ENCODE peak calls at places on chromosomes 4 and X, in eight cellular contexts. B, J, M, D, Z, W, I and C are unnamed samples.

GRCh38 chrX:118756111-118756510 is 28.7 kb downstream of the IL13RA1 start:
- DNase-seq in W (no peak), I (no peak), D (no peak), J (no peak), M (no peak), Z (no peak), B (no peak), C (no peak)

GRCh38 chr4:95204873-95205272 is 343.9 kb downstream of the UNC5C start:
- DNase-seq in B (no peak), J (no peak), M (no peak), D (no peak), W (no peak), I (no peak), Z (no peak), C (no peak)

GRCh38 chrX:48751343-48751742 is 10.2 kb upstream of the GLOD5 start:
- DNase-seq in Z (no peak), W (no peak), I (no peak), M (no peak), J (no peak), D (no peak), B (no peak), C (peak; percentile 7)

GRCh38 chr4:175412161-175412560 is 399.9 kb downstream of the GPM6A start:
- DNase-seq in Z (no peak), J (no peak), W (peak; percentile 71), B (no peak), I (no peak), D (no peak), M (no peak), C (no peak)

GRCh38 chr4:151359576-151359975 is 34.2 kb upstream of the SH3D19 start:
- DNase-seq in D (no peak), W (no peak), J (no peak), I (no peak), Z (no peak), B (no peak), M (no peak), C (no peak)

GRCh38 chr4:24321151-24321550 is 263.2 kb downstream of the DHX15 start:
- DNase-seq in M (no peak), D (no peak), I (no peak), J (no peak), B (peak; percentile 56), W (peak; percentile 52), Z (no peak), C (no peak)

GRCh38 chrX:45172890-45173289 is 27.8 kb downstream of the DIPK2B start:
- DNase-seq in B (peak; percentile 58), M (no peak), W (peak; percentile 16), I (no peak), J (no peak), D (no peak), Z (no peak), C (no peak)

GRCh38 chr4:99815597-99816011 is 1.0 kb upstream of the DAPP1 start:
- DNase-seq in M (peak; percentile 75), J (no peak), D (no peak), B (no peak), W (no peak), Z (peak; percentile 76), I (no peak), C (peak; percentile 26)

GRCh38 chr4:77072195-77072753 is 3.5 kb downstream of the CCNI start:
- DNase-seq in Z (peak; percentile 49), J (no peak), I (no peak), W (no peak), B (no peak), M (peak; percentile 36), D (no peak), C (peak; percentile 60)

GRCh38 chr4:107034091-107034698 is 1.9 kb downstream of the DKK2 start:
- DNase-seq in W (no peak), Z (no peak), I (peak; percentile 60), D (no peak), J (peak; percentile 71), M (peak; percentile 28), B (peak; percentile 50), C (peak; percentile 16)

GRCh38 chr4:99828477-99828876 is 11.8 kb downstream of the DAPP1 start:
- DNase-seq in I (no peak), J (no peak), B (no peak), M (no peak), D (no peak), Z (no peak), W (no peak), C (no peak)

GRCh38 chr4:177367336-177367735 is 57.7 kb downstream of the NEIL3 start:
- DNase-seq in J (no peak), B (no peak), Z (no peak), W (peak; percentile 13), I (no peak), M (no peak), D (no peak), C (peak; percentile 20)

GRCh38 chrX:19063030-19063429 is 59.2 kb downstream of the ADGRG2 start:
- DNase-seq in M (no peak), D (no peak), W (no peak), J (no peak), B (no peak), Z (no peak), I (no peak), C (no peak)

GRCh38 chrX:1261285-1261684 is 7.3 kb upstream of the CSF2RA start:
- DNase-seq in M (no peak), B (no peak), I (no peak), J (no peak), W (no peak), Z (no peak), D (no peak), C (no peak)

GRCh38 chr4:152257601-152258066 is 278.3 kb downstream of the FBXW7 start:
- DNase-seq in J (no peak), B (no peak), D (no peak), Z (no peak), M (no peak), W (no peak), I (no peak), C (no peak)

GRCh38 chr4:129335263-129335662 is 239.3 kb downstream of the C4orf33 start:
- DNase-seq in J (no peak), M (no peak), D (no peak), B (no peak), I (no peak), Z (no peak), W (no peak), C (no peak)

GRCh38 chr4:165016971-165017370 is 14.8 kb upstream of the TRIM60 start:
- DNase-seq in Z (no peak), J (peak; percentile 9), I (no peak), B (no peak), M (no peak), W (no peak), D (no peak), C (no peak)

GRCh38 chrX:40244980-40245379 is 147.2 kb upstream of the BCOR start:
- DNase-seq in Z (no peak), W (no peak), M (no peak), I (no peak), J (no peak), D (no peak), B (peak; percentile 23), C (peak; percentile 12)

GRCh38 chrX:79259073-79259689 is 108.0 kb downstream of the ITM2A start:
- DNase-seq in J (no peak), I (no peak), W (no peak), Z (no peak), D (peak; percentile 18), B (no peak), M (no peak), C (peak; percentile 70)

GRCh38 chrX:136823175-136823574 is 42.4 kb upstream of the ARHGEF6 start:
- DNase-seq in Z (no peak), J (no peak), I (no peak), M (no peak), D (no peak), W (no peak), B (peak; percentile 10), C (no peak)

GRCh38 chrX:112058766-112059165 is 23.8 kb downstream of the TRPC5 start:
- DNase-seq in W (no peak), J (no peak), B (no peak), Z (no peak), I (no peak), M (no peak), D (no peak), C (no peak)

GRCh38 chrX:57565198-57565597 is 26.6 kb upstream of the ZXDB start:
- DNase-seq in I (no peak), Z (no peak), D (no peak), W (no peak), M (no peak), J (no peak), B (no peak), C (no peak)

GRCh38 chr4:184265566-184266351 is 48.1 kb upstream of the ENPP6 start:
- DNase-seq in W (no peak), B (peak; percentile 9), I (peak; percentile 58), Z (no peak), D (peak; percentile 44), J (no peak), M (no peak), C (no peak)

GRCh38 chr4:61541474-61541873 is 341.3 kb downstream of the ADGRL3 start:
- DNase-seq in B (no peak), I (no peak), Z (no peak), D (no peak), M (no peak), W (no peak), J (no peak), C (no peak)
- TF ChIP-seq CTCF in B (no peak), I (no peak), Z (no peak), D (no peak), M (no peak), W (no peak), J (no peak), C (no peak)

GRCh38 chrX:72301781-72302180 is 3.9 kb downstream of the CITED1 start:
- DNase-seq in D (no peak), J (no peak), W (no peak), B (no peak), I (no peak), M (no peak), Z (no peak), C (no peak)

GRCh38 chrX:72295745-72296144 is 10.0 kb downstream of the CITED1 start:
- DNase-seq in M (no peak), B (no peak), I (no peak), D (no peak), J (no peak), W (no peak), Z (no peak), C (no peak)

GRCh38 chrX:72296991-72297390 is 8.7 kb downstream of the CITED1 start:
- DNase-seq in Z (no peak), J (no peak), B (no peak), M (no peak), W (no peak), D (no peak), I (no peak), C (no peak)

GRCh38 chrX:72299891-72300630 is 5.7 kb downstream of the CITED1 start:
- DNase-seq in D (no peak), B (no peak), Z (no peak), J (no peak), M (peak; percentile 7), I (peak; percentile 30), W (no peak), C (no peak)

GRCh38 chrX:72297953-72298730 is 7.6 kb downstream of the CITED1 start:
- DNase-seq in Z (no peak), J (no peak), I (no peak), M (peak; percentile 28), D (peak; percentile 38), B (no peak), W (no peak), C (peak; percentile 14)
- TF ChIP-seq CTCF in Z (no peak), J (no peak), I (no peak), M (no peak), D (peak; percentile 48), B (peak; percentile 5), W (peak; percentile 29), C (no peak)

GRCh38 chr4:154506253-154506652 is 14.7 kb upstream of the DCHS2 start:
- DNase-seq in J (peak; percentile 6), I (no peak), B (peak; percentile 60), M (no peak), Z (no peak), W (peak; percentile 5), D (peak; percentile 42), C (no peak)
- TF ChIP-seq CTCF in J (peak; percentile 52), I (no peak), B (peak; percentile 34), M (peak; percentile 10), Z (peak; percentile 15), W (peak; percentile 47), D (peak; percentile 11), C (peak; percentile 40)

GRCh38 chr4:155403886-155404285 is 27.1 kb upstream of the MAP9 start:
- DNase-seq in D (no peak), W (peak; percentile 14), I (no peak), J (no peak), M (no peak), B (peak; percentile 81), Z (no peak), C (no peak)
- TF ChIP-seq CTCF in D (peak; percentile 5), W (peak; percentile 29), I (no peak), J (no peak), M (no peak), B (peak; percentile 25), Z (no peak), C (no peak)